ENCODE peak calls at places on chromosome X, in nine cellular contexts. N is HT-29; G is HuH-7; E is RWPE1; S is body of pancreas; D is NCI-H2029 treated with DMSO at 0.1 percent for 48 hours; Z is NCI-H510A; H is GM04504; R is CD8-positive, alpha-beta memory T cell. K is an unnamed sample.

GRCh38 chrX:34365482-34365881 is 233.4 kb upstream of the FAM47A start:
- DNase-seq in D (no peak), Z (peak; percentile 0), N (peak; percentile 15), E (no peak), G (no peak), S (no peak), H (peak; percentile 3), R (no peak), K (peak; percentile 4)

GRCh38 chrX:16469870-16470269 is 180.1 kb upstream of the S100G start:
- DNase-seq in E (no peak), N (peak; percentile 4), G (no peak), R (no peak), H (no peak), D (no peak), Z (no peak), S (no peak), K (peak; percentile 50)

GRCh38 chrX:11298600-11298999 is 5.4 kb downstream of the AMELX start:
- DNase-seq in S (no peak), R (no peak), Z (no peak), H (no peak), D (no peak), N (no peak), G (no peak), E (no peak), K (no peak)

GRCh38 chrX:88170528-88170927 is 576.5 kb upstream of the CPXCR1 start:
- DNase-seq in D (no peak), N (no peak), S (no peak), G (no peak), R (no peak), E (peak; percentile 0), H (no peak), Z (no peak), K (no peak)

GRCh38 chrX:37846934-37847732 is at the start of gene DYNLT3:
- DNase-seq in E (peak; percentile 49), D (peak; percentile 38), N (peak; percentile 71), R (peak; percentile 79), S (peak; percentile 87), Z (peak; percentile 81), G (no peak), H (peak; percentile 24), K (peak; percentile 91)

GRCh38 chrX:45621356-45622041 is 420.8 kb upstream of the DIPK2B start:
- DNase-seq in E (peak; percentile 68), D (no peak), H (peak; percentile 55), S (no peak), N (no peak), Z (no peak), R (no peak), G (no peak), K (no peak)

GRCh38 chrX:68420559-68420958 is 12.7 kb downstream of the OPHN1 start:
- DNase-seq in Z (no peak), D (no peak), H (no peak), E (no peak), S (no peak), G (no peak), N (no peak), R (no peak), K (no peak)

GRCh38 chrX:154294791-154295580 is at the start of gene TEX28:
- DNase-seq in E (no peak), D (no peak), N (no peak), S (no peak), G (no peak), H (no peak), Z (no peak), R (no peak), K (no peak)

GRCh38 chrX:446243-446642 is 59.5 kb upstream of the PPP2R3B start:
- DNase-seq in E (no peak), D (no peak), G (no peak), N (no peak), R (no peak), Z (no peak), H (no peak), S (no peak), K (peak; percentile 59)

K was measured in ELF-1.